ENCODE peak calls at places on chromosomes 7 and 10, in four cellular contexts. One of them, this sample, is unnamed.
A peak's percentile ranks its signal among the peaks of the same experiment; 100 is the strongest.

GRCh38 chr10:48598936-48599829 is 5.7 kb downstream of the ARHGAP22 start:
- DNase-seq in GM03348: no peak
- DNase-seq in smooth muscle cell of the brain vasculature: no peak
- DNase-seq in posterior cingulate gyrus: no peak
- DNase-seq in this sample: no peak

GRCh38 chr7:117435475-117436043 is 8.3 kb upstream of the ASZ1 start:
- DNase-seq in GM03348: no peak
- DNase-seq in smooth muscle cell of the brain vasculature: no peak
- DNase-seq in posterior cingulate gyrus: no peak
- DNase-seq in this sample: no peak

GRCh38 chr7:151694828-151695580 is 175.3 kb upstream of the RHEB start:
- DNase-seq in GM03348: no peak
- DNase-seq in smooth muscle cell of the brain vasculature: no peak
- DNase-seq in posterior cingulate gyrus: no peak
- DNase-seq in this sample: peak; percentile 45

GRCh38 chr10:10367277-10367676 is 650.4 kb upstream of the CELF2 start:
- DNase-seq in GM03348: no peak
- DNase-seq in smooth muscle cell of the brain vasculature: no peak
- DNase-seq in posterior cingulate gyrus: no peak
- DNase-seq in this sample: no peak

GRCh38 chr10:123857616-123858015 is 34.0 kb downstream of the CPXM2 start:
- DNase-seq in GM03348: no peak
- DNase-seq in smooth muscle cell of the brain vasculature: no peak
- DNase-seq in posterior cingulate gyrus: no peak
- DNase-seq in this sample: no peak

GRCh38 chr7:100465702-100466311 is 1.7 kb upstream of the SPACDR start:
- DNase-seq in GM03348: peak; percentile 93
- DNase-seq in smooth muscle cell of the brain vasculature: peak; percentile 54
- DNase-seq in posterior cingulate gyrus: peak; percentile 86
- DNase-seq in this sample: peak; percentile 91

GRCh38 chr7:156753630-156754029 is 113.1 kb downstream of the RNF32 start:
- DNase-seq in GM03348: no peak
- DNase-seq in smooth muscle cell of the brain vasculature: no peak
- DNase-seq in posterior cingulate gyrus: no peak
- DNase-seq in this sample: no peak

GRCh38 chr10:56633876-56634452 is 272.9 kb upstream of the ZWINT start:
- DNase-seq in GM03348: no peak
- DNase-seq in smooth muscle cell of the brain vasculature: no peak
- DNase-seq in posterior cingulate gyrus: no peak
- DNase-seq in this sample: no peak

This sample was measured in AG08395.